ENCODE peak calls at places on chromosomes 4 and X, in five cellular contexts. G, U, J, M and D are unnamed samples.

GRCh38 chr4:185096032-185096653 is 46.9 kb upstream of the SLC25A4 start:
- DNase-seq in M (no peak), G (no peak), U (no peak), J (peak), D (no peak)

GRCh38 chrX:71911731-71912050 is 1.0 kb downstream of the NHSL2 start:
- DNase-seq in U (no peak), M (no peak), G (no peak), J (no peak), D (no peak)

GRCh38 chr4:21457086-21457840 is 491.3 kb downstream of the KCNIP4 start:
- DNase-seq in U (no peak), G (no peak), M (no peak), J (no peak), D (no peak)

GRCh38 chr4:27702710-27703431 is 842.2 kb downstream of the STIM2 start:
- DNase-seq in U (no peak), G (no peak), M (no peak), J (no peak), D (no peak)

GRCh38 chr4:80913381-80913780 is 117.1 kb upstream of the BMP3 start:
- DNase-seq in U (no peak), M (no peak), J (peak), G (no peak), D (no peak)

GRCh38 chrX:145886469-145886868 is 68.8 kb downstream of the SLITRK2 start:
- DNase-seq in G (no peak), U (no peak), J (no peak), M (no peak), D (no peak)

GRCh38 chrX:120559799-120560198 is 963 bp downstream of the CUL4B start:
- DNase-seq in J (peak), M (no peak), G (no peak), U (no peak), D (no peak)

GRCh38 chrX:154486396-154487207 is at the start of gene UBL4A:
- DNase-seq in U (no peak), J (peak), M (no peak), G (peak), D (no peak)

GRCh38 chr4:37157403-37158167 is 87.0 kb upstream of the NWD2 start:
- DNase-seq in J (no peak), U (no peak), G (no peak), M (no peak), D (no peak)

GRCh38 chr4:41050116-41050515 is 164.2 kb downstream of the APBB2 start:
- DNase-seq in U (no peak), M (no peak), G (no peak), J (peak), D (no peak)

GRCh38 chrX:48578661-48579128 is 4.4 kb downstream of the RBM3 start:
- DNase-seq in U (no peak), J (no peak), G (no peak), M (no peak), D (no peak)

GRCh38 chrX:48580662-48581061 is 6.4 kb downstream of the RBM3 start:
- DNase-seq in M (no peak), G (no peak), U (no peak), J (no peak), D (no peak)

GRCh38 chrX:48575642-48576041 is 1.4 kb downstream of the RBM3 start:
- DNase-seq in G (no peak), M (no peak), J (no peak), U (no peak), D (no peak)

GRCh38 chrX:48576108-48576507 is 1.8 kb downstream of the RBM3 start:
- DNase-seq in J (no peak), M (no peak), U (no peak), G (no peak), D (no peak)

DNA sequence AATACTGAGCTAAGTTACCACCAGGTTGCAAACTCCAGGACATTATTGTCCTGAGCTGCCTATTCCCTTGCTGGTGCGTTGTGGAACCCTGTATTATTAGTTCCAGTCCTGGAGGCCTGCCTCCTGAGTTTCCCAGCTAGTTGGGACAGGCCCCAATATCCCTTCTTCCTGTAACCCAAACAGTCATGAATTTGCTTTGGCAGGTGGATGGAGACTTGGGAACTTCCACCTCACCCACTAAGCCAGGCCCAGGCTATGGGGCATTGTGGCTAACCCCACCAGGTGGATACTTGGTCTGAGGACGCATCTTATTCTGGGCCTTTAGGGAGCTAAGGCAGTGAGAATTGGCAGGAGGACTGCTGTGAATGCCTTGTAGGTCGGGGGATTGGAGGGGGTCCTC is 5.0 kb downstream of the RBM3 start:
- DNase-seq in G (no peak), M (no peak), U (no peak), J (no peak), D (no peak)
- H3K4me3 ChIP-seq in G (no peak), M (no peak), U (no peak), J (no peak), D (no peak)

GRCh38 chr4:153271820-153272219 is 67.6 kb downstream of the TRIM2 start:
- DNase-seq in M (no peak), U (no peak), G (no peak), J (no peak), D (no peak)

GRCh38 chr4:153267013-153267412 is 62.8 kb downstream of the TRIM2 start:
- DNase-seq in U (no peak), M (no peak), G (no peak), J (peak), D (no peak)

GRCh38 chr4:153270361-153270760 is 66.1 kb downstream of the TRIM2 start:
- DNase-seq in G (no peak), U (no peak), M (no peak), J (no peak), D (no peak)

GRCh38 chr4:153267915-153268694 is 63.9 kb downstream of the TRIM2 start:
- DNase-seq in U (no peak), J (no peak), G (no peak), M (no peak), D (no peak)

GRCh38 chr4:153269223-153269990 is 65.2 kb downstream of the TRIM2 start:
- DNase-seq in M (no peak), G (no peak), J (no peak), U (no peak), D (no peak)
- TF ChIP-seq CTCF in M (no peak), G (no peak), J (no peak), U (no peak), D (no peak)

GRCh38 chr4:7253806-7254205 is 61.5 kb downstream of the SORCS2 start:
- DNase-seq in G (no peak), M (no peak), J (no peak), U (no peak), D (no peak)
- H3K4me3 ChIP-seq in G (no peak), M (no peak), J (no peak), U (no peak), D (no peak)

GRCh38 chr4:174107749-174108354 is 175.6 kb downstream of the FBXO8 start:
- DNase-seq in U (no peak), M (no peak), G (no peak), J (peak), D (no peak)
- TF ChIP-seq CTCF in U (no peak), M (no peak), G (no peak), J (no peak), D (no peak)

GRCh38 chr4:101211146-101211553 is 136.2 kb downstream of the PPP3CA start:
- DNase-seq in J (no peak), M (peak), U (no peak), G (no peak), D (no peak)
- H3K4me3 ChIP-seq in J (no peak), M (no peak), U (no peak), G (no peak), D (no peak)

GRCh38 chrX:70669120-70669519 is 224.5 kb downstream of the DLG3 start:
- DNase-seq in G (no peak), U (no peak), J (no peak), M (no peak), D (no peak)

GRCh38 chrX:70675284-70675683 is 230.6 kb downstream of the DLG3 start:
- DNase-seq in J (no peak), U (no peak), G (no peak), M (no peak), D (no peak)

GRCh38 chrX:70672326-70672725 is 227.7 kb downstream of the DLG3 start:
- DNase-seq in U (no peak), M (no peak), G (no peak), J (no peak), D (no peak)
- TF ChIP-seq CTCF in U (no peak), M (no peak), G (no peak), J (no peak), D (no peak)

DNA sequence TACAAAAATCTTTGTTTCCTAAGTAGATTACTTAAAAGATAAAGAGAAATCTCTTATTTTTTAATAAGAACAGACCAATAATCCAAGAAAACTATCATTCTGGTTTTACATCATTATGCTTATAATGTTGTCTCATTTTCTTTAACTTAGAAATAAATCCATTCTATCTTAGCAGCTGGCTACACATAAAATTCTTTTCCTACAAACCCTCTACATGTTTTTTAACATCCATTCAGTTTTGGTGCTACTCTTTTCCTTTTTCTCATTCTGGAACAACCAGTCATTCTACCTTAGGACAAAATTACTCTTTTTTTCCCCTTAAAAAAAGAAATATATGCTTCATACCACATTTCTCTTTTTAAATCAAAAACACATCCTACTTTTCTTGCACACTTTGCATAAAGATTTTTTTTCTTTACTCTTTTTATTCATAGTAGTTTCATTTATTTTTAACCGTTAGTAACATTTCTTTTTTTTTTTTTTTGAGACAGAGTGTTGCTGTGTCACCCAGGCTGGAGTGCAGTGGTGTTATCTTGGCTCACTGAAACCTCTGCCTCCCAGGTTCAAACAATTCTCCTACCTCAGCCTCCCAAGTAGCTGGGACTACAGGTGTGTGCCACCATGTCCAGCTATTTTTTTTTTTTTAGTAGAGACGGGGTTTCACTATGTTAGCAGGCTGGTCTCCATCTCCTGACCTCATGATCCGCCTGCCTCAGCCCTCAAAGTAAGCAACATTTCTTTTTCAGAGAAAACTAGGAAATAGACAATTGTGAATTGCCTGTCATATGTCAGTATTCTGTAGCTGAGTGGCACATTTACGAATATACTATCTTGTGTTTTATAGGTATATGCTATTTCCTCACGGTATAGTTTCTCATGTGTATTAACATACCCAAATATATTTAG is 562.8 kb downstream of the ADGRL3 start:
- DNase-seq in U (no peak), M (no peak), G (no peak), J (no peak), D (no peak)
- H3K4me3 ChIP-seq in U (no peak), M (no peak), G (no peak), J (no peak), D (no peak)

DNA sequence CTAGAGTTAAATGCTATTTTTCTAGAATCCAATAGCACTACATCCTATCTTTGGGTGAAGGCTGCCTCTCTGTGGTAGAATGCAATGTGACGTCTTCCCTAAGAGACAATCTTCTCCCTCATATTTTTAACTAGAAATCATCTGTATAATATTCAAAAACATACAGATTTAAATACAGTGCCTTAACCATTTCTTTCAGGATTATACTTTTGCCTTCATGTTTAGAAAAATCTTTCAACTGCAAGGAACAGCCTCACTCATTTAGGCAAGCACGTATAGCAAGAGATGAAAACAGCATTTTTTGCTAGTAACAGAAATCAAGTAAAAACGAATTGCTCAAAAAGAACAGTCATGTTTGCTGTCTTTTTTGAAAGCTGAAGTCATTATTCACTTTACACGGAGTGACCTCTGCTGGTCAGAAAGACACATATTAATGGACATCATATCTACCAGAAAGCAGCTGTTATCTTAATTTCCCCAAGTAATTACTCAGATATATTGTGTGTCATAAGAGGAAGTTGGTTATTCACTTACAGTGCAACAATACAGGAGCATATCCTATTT is 422.3 kb downstream of the STPG2 start:
- DNase-seq in G (no peak), M (no peak), J (peak), U (no peak), D (no peak)
- TF ChIP-seq CTCF in G (no peak), M (no peak), J (peak), U (no peak), D (no peak)

GRCh38 chrX:97907791-97908190 is 1024.1 kb downstream of the RPA4 start:
- DNase-seq in J (no peak), M (no peak), G (no peak), U (no peak), D (no peak)
- H3K4me3 ChIP-seq in J (no peak), M (no peak), G (no peak), U (no peak), D (no peak)